ENCODE peak calls at places on chromosome 1, in four cellular contexts. P is cardiac muscle cell, L is coronary artery, R is Panc1. W is an unnamed sample.

GRCh38 chr1:226093621-226094020 is 31.1 kb downstream of the H3-3A start:
- DNase-seq in P (no peak), L (no peak), R (no peak), W (no peak)

GRCh38 chr1:110565565-110565964 is 40.6 kb downstream of the KCNA2 start:
- DNase-seq in P (no peak), L (no peak), R (no peak), W (no peak)

GRCh38 chr1:108016451-108016920 is 51.5 kb upstream of the VAV3 start:
- DNase-seq in P (peak; percentile 37), L (no peak), R (no peak), W (no peak)

GRCh38 chr1:21825393-21825792 is 13.3 kb downstream of the LDLRAD2 start:
- DNase-seq in P (no peak), L (no peak), R (no peak), W (no peak)

GRCh38 chr1:1599030-1599916 is 662 bp downstream of the FNDC10 start:
- DNase-seq in P (peak; percentile 66), L (no peak), R (no peak), W (no peak)

GRCh38 chr1:22196041-22196440 is 53.1 kb upstream of the WNT4 start:
- DNase-seq in P (no peak), L (no peak), R (no peak), W (no peak)

GRCh38 chr1:7427901-7428300 is 343.2 kb upstream of the VAMP3 start:
- DNase-seq in P (no peak), L (no peak), R (no peak), W (no peak)

GRCh38 chr1:202638019-202638887 is 72.0 kb downstream of the SYT2 start:
- DNase-seq in P (no peak), L (no peak), R (no peak), W (no peak)

GRCh38 chr1:109944541-109944940 is 33.9 kb downstream of the CSF1 start:
- DNase-seq in P (no peak), L (no peak), R (no peak), W (no peak)

GRCh38 chr1:35369922-35370671 is 101.6 kb downstream of the ZMYM4 start:
- DNase-seq in P (no peak), L (no peak), R (no peak), W (peak; percentile 97)

GRCh38 chr1:56446531-56447098 is 132.7 kb downstream of the PLPP3 start:
- DNase-seq in P (no peak), L (peak; percentile 83), R (no peak), W (no peak)

GRCh38 chr1:198932351-198932991 is 293.6 kb downstream of the PTPRC start:
- DNase-seq in P (no peak), L (no peak), R (no peak), W (no peak)

GRCh38 chr1:218676991-218677390 is 331.9 kb downstream of the TGFB2 start:
- DNase-seq in P (no peak), L (no peak), R (no peak), W (no peak)

GRCh38 chr1:63931468-63931867 is 157.7 kb downstream of the ROR1 start:
- DNase-seq in P (no peak), L (no peak), R (no peak), W (no peak)

GRCh38 chr1:30908886-30909777 is 574 bp upstream of the SDC3 start:
- DNase-seq in P (peak; percentile 46), L (peak; percentile 77), R (no peak), W (no peak)

GRCh38 chr1:93625582-93626327 is 55.9 kb downstream of the BCAR3 start:
- DNase-seq in P (no peak), L (no peak), R (no peak), W (no peak)

GRCh38 chr1:115671176-115672062 is 29.6 kb downstream of the VANGL1 start:
- DNase-seq in P (no peak), L (peak; percentile 63), R (no peak), W (no peak)

GRCh38 chr1:150560011-150560438 is 10.8 kb downstream of the ADAMTSL4 start:
- DNase-seq in P (peak; percentile 81), L (peak; percentile 88), R (no peak), W (no peak)

GRCh38 chr1:162141273-162142023 is 72.0 kb downstream of the NOS1AP start:
- DNase-seq in P (no peak), L (no peak), R (no peak), W (no peak)

GRCh38 chr1:28594661-28595411 is 2.8 kb downstream of the RAB42 start:
- DNase-seq in P (no peak), L (no peak), R (no peak), W (no peak)
- H3K27ac ChIP-seq in P (no peak overlapping the region), L (no peak overlapping the region), R (no peak overlapping the region), W (no peak overlapping the region)

GRCh38 chr1:243313635-243314536 is 58.0 kb downstream of the SDCCAG8 start:
- DNase-seq in P (no peak), L (no peak), R (no peak), W (no peak)
- H3K27ac ChIP-seq in P (no peak overlapping the region), L (no peak overlapping the region), R (no peak overlapping the region), W (no peak overlapping the region)

GRCh38 chr1:240109920-240110685 is 18.4 kb downstream of the FMN2 start:
- DNase-seq in P (peak; percentile 21), L (no peak), R (no peak), W (no peak)
- H3K27ac ChIP-seq in P (peak overlapping the region; percentile 32), L (no peak overlapping the region), R (peak overlapping the region; percentile 57), W (no peak overlapping the region)

DNA sequence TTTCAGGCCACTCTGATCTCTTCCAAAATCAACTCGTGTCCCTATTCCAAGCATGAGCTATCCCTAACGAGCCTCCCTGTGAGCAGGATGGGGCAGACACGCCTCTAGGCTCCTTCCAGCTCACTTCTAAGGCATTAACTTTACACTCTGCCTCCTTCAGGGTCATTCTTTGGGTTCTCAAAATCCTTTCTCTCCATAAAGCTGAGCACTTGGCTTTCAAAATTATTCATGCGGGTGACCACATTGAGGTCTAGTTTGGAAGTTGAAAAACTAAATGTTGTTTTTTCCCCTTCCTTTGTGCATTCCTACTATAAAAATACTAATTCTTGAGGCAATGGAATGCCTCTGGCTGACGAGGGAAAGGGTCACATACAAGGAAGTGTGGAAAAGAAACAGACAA is 33.5 kb upstream of the BMP8B start:
- DNase-seq in P (no peak), L (no peak), R (no peak), W (no peak)
- H3K27ac ChIP-seq in P (no peak overlapping the region), L (no peak overlapping the region), R (no peak overlapping the region), W (no peak overlapping the region)

GRCh38 chr1:29800522-29800956 is 564.2 kb downstream of the PTPRU start:
- DNase-seq in P (no peak), L (peak; percentile 62), R (no peak), W (no peak)

GRCh38 chr1:29798699-29799566 is 562.6 kb downstream of the PTPRU start:
- DNase-seq in P (no peak), L (peak; percentile 38), R (no peak), W (no peak)

GRCh38 chr1:29801561-29801973 is 565.2 kb downstream of the PTPRU start:
- DNase-seq in P (no peak), L (peak; percentile 59), R (no peak), W (no peak)

GRCh38 chr1:29801003-29801402 is 564.7 kb downstream of the PTPRU start:
- DNase-seq in P (no peak), L (peak; percentile 40), R (no peak), W (no peak)

DNA sequence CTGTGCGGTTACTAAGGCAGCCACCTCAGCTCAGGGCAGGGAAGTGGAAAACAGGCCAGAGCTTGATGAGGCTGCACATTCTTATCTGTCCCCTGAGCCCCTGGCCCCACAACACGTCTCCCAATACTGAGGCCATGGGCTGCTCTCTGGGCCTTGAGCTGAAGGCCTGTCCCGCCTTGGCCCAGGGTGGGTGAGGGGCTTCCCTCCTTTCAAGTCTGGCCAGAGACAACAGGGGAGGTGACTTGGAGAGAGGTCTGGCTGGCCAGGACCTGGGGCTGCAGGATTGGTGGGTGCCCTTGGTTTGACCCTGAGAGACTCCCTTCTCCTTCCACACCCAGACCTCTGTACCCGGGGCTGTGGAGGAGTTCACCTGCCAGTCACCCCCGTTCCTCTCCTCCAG is 563.8 kb downstream of the PTPRU start:
- DNase-seq in P (peak; percentile 9), L (no peak), R (no peak), W (no peak)
- H3K27ac ChIP-seq in P (no peak overlapping the region), L (no peak overlapping the region), R (no peak overlapping the region), W (no peak overlapping the region)

DNA sequence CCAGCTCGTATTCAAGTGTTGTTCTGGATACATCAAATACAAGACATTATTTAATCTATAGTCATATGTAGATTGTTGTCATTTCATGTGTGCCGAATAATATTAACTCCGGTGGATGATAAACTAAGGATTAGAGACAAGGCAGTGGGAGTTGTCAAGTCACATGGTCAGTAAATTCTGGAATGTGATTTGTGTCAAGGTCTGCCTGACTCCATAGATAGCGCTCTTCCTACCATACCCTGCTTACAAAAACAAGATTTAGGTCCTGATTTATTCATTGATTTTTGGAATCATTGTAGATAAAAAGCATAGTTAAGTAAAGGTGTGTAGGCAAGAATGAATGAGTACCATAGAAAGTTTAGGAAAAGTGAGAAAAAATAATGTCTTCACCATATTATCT is 2.6 kb downstream of the TNNI3K start:
- DNase-seq in P (no peak), L (no peak), R (no peak), W (no peak)
- H3K27ac ChIP-seq in P (no peak overlapping the region), L (no peak overlapping the region), R (no peak overlapping the region), W (no peak overlapping the region)

GRCh38 chr1:182631954-182632353 is 27.8 kb upstream of the RGS16 start:
- DNase-seq in P (no peak), L (no peak), R (no peak), W (no peak)

GRCh38 chr1:182631058-182631677 is 27.0 kb upstream of the RGS16 start:
- DNase-seq in P (no peak), L (no peak), R (no peak), W (no peak)

GRCh38 chr1:182629674-182630073 is 25.5 kb upstream of the RGS16 start:
- DNase-seq in P (no peak), L (no peak), R (no peak), W (no peak)

GRCh38 chr1:182628657-182629056 is 24.5 kb upstream of the RGS16 start:
- DNase-seq in P (no peak), L (no peak), R (no peak), W (no peak)

GRCh38 chr1:182630586-182630985 is 26.4 kb upstream of the RGS16 start:
- DNase-seq in P (no peak), L (no peak), R (no peak), W (no peak)
- H3K27ac ChIP-seq in P (no peak overlapping the region), L (no peak overlapping the region), R (no peak overlapping the region), W (no peak overlapping the region)

GRCh38 chr1:9378801-9379200 is 86.1 kb downstream of the SPSB1 start:
- DNase-seq in P (no peak), L (no peak), R (no peak), W (no peak)

GRCh38 chr1:9376886-9377333 is 84.2 kb downstream of the SPSB1 start:
- DNase-seq in P (no peak), L (peak; percentile 95), R (no peak), W (no peak)

GRCh38 chr1:9375912-9376311 is 83.2 kb downstream of the SPSB1 start:
- DNase-seq in P (no peak), L (peak; percentile 85), R (no peak), W (no peak)

GRCh38 chr1:9374748-9375345 is 82.2 kb downstream of the SPSB1 start:
- DNase-seq in P (no peak), L (no peak), R (no peak), W (no peak)

GRCh38 chr1:9376430-9376829 is 83.7 kb downstream of the SPSB1 start:
- DNase-seq in P (no peak), L (no peak), R (no peak), W (no peak)
- H3K27ac ChIP-seq in P (no peak overlapping the region), L (peak overlapping the region; percentile 91), R (peak overlapping the region; percentile 63), W (no peak overlapping the region)

W was measured in SK-N-MC.